ENCODE peak calls at places on chromosome 2, in six cellular contexts. One of them, this sample, is unnamed.

GRCh38 chr2:196586511-196586991 is 53.0 kb upstream of the CCDC150 start:
- DNase-seq in SK-N-SH: no peak
- DNase-seq in HepG2: no peak
- DNase-seq in A549: peak
- DNase-seq in H1: no peak
- DNase-seq in K562: peak
- DNase-seq in this sample: no peak

GRCh38 chr2:233426619-233427342 is 72.5 kb downstream of the DGKD start:
- DNase-seq in SK-N-SH: no peak
- DNase-seq in HepG2: peak
- DNase-seq in A549: peak
- DNase-seq in H1: peak
- DNase-seq in K562: peak
- DNase-seq in this sample: no peak

GRCh38 chr2:18380316-18380715 is 180.1 kb downstream of the RDH14 start:
- DNase-seq in SK-N-SH: no peak
- DNase-seq in HepG2: no peak
- DNase-seq in A549: no peak
- DNase-seq in H1: no peak
- DNase-seq in K562: no peak
- DNase-seq in this sample: no peak

GRCh38 chr2:750628-751027 is 73.4 kb upstream of the TMEM18 start:
- DNase-seq in SK-N-SH: no peak
- DNase-seq in HepG2: no peak
- DNase-seq in A549: no peak
- DNase-seq in H1: no peak
- DNase-seq in K562: no peak
- DNase-seq in this sample: no peak

GRCh38 chr2:177525351-177525750 is 132.8 kb downstream of the AGPS start:
- DNase-seq in SK-N-SH: no peak
- DNase-seq in HepG2: no peak
- DNase-seq in A549: no peak
- DNase-seq in H1: no peak
- DNase-seq in K562: no peak
- DNase-seq in this sample: no peak

GRCh38 chr2:38483773-38484501 is 106.9 kb upstream of the ATL2 start:
- DNase-seq in SK-N-SH: no peak
- DNase-seq in HepG2: no peak
- DNase-seq in A549: no peak
- DNase-seq in H1: no peak
- DNase-seq in K562: peak
- DNase-seq in this sample: no peak

GRCh38 chr2:10668402-10669012 is 21.3 kb downstream of the NOL10 start:
- DNase-seq in SK-N-SH: peak
- DNase-seq in HepG2: peak
- DNase-seq in A549: peak
- DNase-seq in H1: no peak
- DNase-seq in K562: peak
- DNase-seq in this sample: peak

GRCh38 chr2:131417886-131418285 is 53.9 kb upstream of the RAB6D start:
- DNase-seq in SK-N-SH: no peak
- DNase-seq in HepG2: no peak
- DNase-seq in A549: no peak
- DNase-seq in H1: no peak
- DNase-seq in K562: no peak
- DNase-seq in this sample: no peak

GRCh38 chr2:73033766-73034381 is 37.6 kb downstream of the SFXN5 start:
- DNase-seq in SK-N-SH: no peak
- DNase-seq in HepG2: peak
- DNase-seq in A549: no peak
- DNase-seq in H1: no peak
- DNase-seq in K562: no peak
- DNase-seq in this sample: no peak

GRCh38 chr2:151159109-151159690 is 102.5 kb downstream of the RBM43 start:
- DNase-seq in SK-N-SH: no peak
- DNase-seq in HepG2: no peak
- DNase-seq in A549: no peak
- DNase-seq in H1: no peak
- DNase-seq in K562: no peak
- DNase-seq in this sample: no peak

GRCh38 chr2:162678551-162678950 is 160.0 kb downstream of the KCNH7 start:
- DNase-seq in SK-N-SH: no peak
- DNase-seq in HepG2: no peak
- DNase-seq in A549: no peak
- DNase-seq in H1: no peak
- DNase-seq in K562: no peak
- DNase-seq in this sample: no peak

GRCh38 chr2:105674859-105675541 is 69.7 kb upstream of the NCK2 start:
- DNase-seq in SK-N-SH: no peak
- DNase-seq in HepG2: no peak
- DNase-seq in A549: no peak
- DNase-seq in H1: peak
- DNase-seq in K562: no peak
- DNase-seq in this sample: no peak

GRCh38 chr2:240500561-240501423 is 57.0 kb downstream of the ANKMY1 start:
- DNase-seq in SK-N-SH: peak
- DNase-seq in HepG2: no peak
- DNase-seq in A549: no peak
- DNase-seq in H1: peak
- DNase-seq in K562: no peak
- DNase-seq in this sample: no peak

GRCh38 chr2:101736233-101736632 is 38.7 kb downstream of the MAP4K4 start:
- DNase-seq in SK-N-SH: no peak
- DNase-seq in HepG2: no peak
- DNase-seq in A549: no peak
- DNase-seq in H1: no peak
- DNase-seq in K562: no peak
- DNase-seq in this sample: no peak

GRCh38 chr2:66957198-66957597 is 439.9 kb upstream of the ETAA1 start:
- DNase-seq in SK-N-SH: no peak
- DNase-seq in HepG2: no peak
- DNase-seq in A549: no peak
- DNase-seq in H1: no peak
- DNase-seq in K562: no peak
- DNase-seq in this sample: no peak

GRCh38 chr2:119289093-119289492 is 65.5 kb downstream of the STEAP3 start:
- DNase-seq in SK-N-SH: no peak
- DNase-seq in HepG2: no peak
- DNase-seq in A549: no peak
- DNase-seq in H1: no peak
- DNase-seq in K562: no peak
- DNase-seq in this sample: no peak

GRCh38 chr2:24512836-24513235 is 21.8 kb downstream of the NCOA1 start:
- DNase-seq in SK-N-SH: no peak
- DNase-seq in HepG2: no peak
- DNase-seq in A549: no peak
- DNase-seq in H1: no peak
- DNase-seq in K562: no peak
- DNase-seq in this sample: no peak

GRCh38 chr2:3450385-3451031 is 68.8 kb downstream of the ADI1 start:
- DNase-seq in SK-N-SH: no peak
- DNase-seq in HepG2: no peak
- DNase-seq in A549: no peak
- DNase-seq in H1: peak
- DNase-seq in K562: no peak
- DNase-seq in this sample: no peak

GRCh38 chr2:239936838-239937581 is 88.1 kb downstream of the NDUFA10 start:
- DNase-seq in SK-N-SH: no peak
- DNase-seq in HepG2: no peak
- DNase-seq in A549: no peak
- DNase-seq in H1: no peak
- DNase-seq in K562: no peak
- DNase-seq in this sample: no peak

GRCh38 chr2:215361876-215362561 is 50.2 kb downstream of the ATIC start:
- DNase-seq in SK-N-SH: peak
- DNase-seq in HepG2: no peak
- DNase-seq in A549: no peak
- DNase-seq in H1: no peak
- DNase-seq in K562: peak
- DNase-seq in this sample: no peak

GRCh38 chr2:170073288-170073687 is 104.7 kb upstream of the MYO3B start:
- DNase-seq in SK-N-SH: peak
- DNase-seq in HepG2: no peak
- DNase-seq in A549: no peak
- DNase-seq in H1: no peak
- DNase-seq in K562: no peak
- DNase-seq in this sample: no peak

GRCh38 chr2:31384351-31384750 is 30.2 kb downstream of the XDH start:
- DNase-seq in SK-N-SH: no peak
- DNase-seq in HepG2: no peak
- DNase-seq in A549: peak
- DNase-seq in H1: no peak
- DNase-seq in K562: no peak
- DNase-seq in this sample: no peak

GRCh38 chr2:223613017-223613950 is 11.1 kb upstream of the SCG2 start:
- DNase-seq in SK-N-SH: peak
- DNase-seq in HepG2: peak
- DNase-seq in A549: peak
- DNase-seq in H1: peak
- DNase-seq in K562: peak
- DNase-seq in this sample: no peak

GRCh38 chr2:228410051-228410450 is 228.6 kb upstream of the SPHKAP start:
- DNase-seq in SK-N-SH: no peak
- DNase-seq in HepG2: no peak
- DNase-seq in A549: no peak
- DNase-seq in H1: no peak
- DNase-seq in K562: no peak
- DNase-seq in this sample: no peak

GRCh38 chr2:98514879-98515570 is 70.4 kb downstream of the INPP4A start:
- DNase-seq in SK-N-SH: no peak
- DNase-seq in HepG2: no peak
- DNase-seq in A549: peak
- DNase-seq in H1: no peak
- DNase-seq in K562: peak
- DNase-seq in this sample: no peak

GRCh38 chr2:137206064-137206463 is 440.7 kb downstream of the THSD7B start:
- DNase-seq in SK-N-SH: no peak
- DNase-seq in HepG2: no peak
- DNase-seq in A549: no peak
- DNase-seq in H1: no peak
- DNase-seq in K562: no peak
- DNase-seq in this sample: no peak
- TF ChIP-seq EP300 in SK-N-SH: no peak
- TF ChIP-seq EP300 in HepG2: no peak
- TF ChIP-seq EP300 in A549: no peak
- TF ChIP-seq EP300 in H1: no peak
- TF ChIP-seq EP300 in K562: no peak
- TF ChIP-seq EP300 in this sample: no peak

GRCh38 chr2:7767902-7768301 is 850.7 kb downstream of the RNF144A start:
- DNase-seq in SK-N-SH: no peak
- DNase-seq in HepG2: no peak
- DNase-seq in A549: no peak
- DNase-seq in H1: no peak
- DNase-seq in K562: no peak
- DNase-seq in this sample: no peak
- TF ChIP-seq CHD2 in SK-N-SH: no peak
- TF ChIP-seq CHD2 in HepG2: no peak
- TF ChIP-seq CHD2 in A549: no peak
- TF ChIP-seq CHD2 in H1: no peak
- TF ChIP-seq CHD2 in K562: no peak
- TF ChIP-seq CHD2 in this sample: no peak

DNA sequence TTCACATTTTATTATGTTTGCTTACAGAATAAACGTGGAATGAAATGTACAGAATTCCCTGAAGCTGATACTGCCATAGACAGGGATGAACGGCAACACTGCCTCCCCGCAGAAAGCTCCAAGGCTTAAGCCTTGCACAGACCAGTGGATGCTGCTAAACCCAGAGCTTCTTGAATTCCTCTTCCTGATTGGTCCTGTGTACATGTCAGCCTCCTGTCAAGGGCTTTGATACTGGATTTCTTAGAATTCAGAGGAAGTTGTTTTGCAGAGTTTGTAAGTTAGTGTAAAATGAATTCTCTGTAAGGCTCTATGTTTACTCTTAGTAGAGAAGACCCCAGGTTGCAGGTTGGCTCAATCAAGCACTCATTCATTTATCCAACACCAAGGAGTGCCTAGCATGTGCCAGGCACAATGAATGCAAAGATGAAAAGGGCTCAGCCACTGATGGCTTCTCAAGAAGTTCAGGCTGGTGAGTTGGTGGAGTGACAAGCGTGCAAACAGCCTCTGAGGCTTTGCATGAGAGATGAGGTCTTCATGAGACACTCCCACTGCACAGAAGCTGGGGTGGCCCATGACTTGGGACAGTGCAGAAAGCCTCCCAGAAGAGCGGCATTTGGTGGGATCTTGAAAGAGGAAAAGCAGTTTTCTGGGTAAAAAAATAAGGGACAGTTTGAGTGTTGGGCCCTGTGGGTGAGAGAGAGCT is 50.4 kb downstream of the ACKR3 start:
- DNase-seq in SK-N-SH: no peak
- DNase-seq in HepG2: no peak
- DNase-seq in A549: no peak
- DNase-seq in H1: no peak
- DNase-seq in K562: no peak
- DNase-seq in this sample: no peak
- TF ChIP-seq RAD21 in SK-N-SH: no peak
- TF ChIP-seq RAD21 in HepG2: no peak
- TF ChIP-seq RAD21 in A549: no peak
- TF ChIP-seq RAD21 in H1: no peak
- TF ChIP-seq RAD21 in K562: no peak
- TF ChIP-seq RAD21 in this sample: no peak

DNA sequence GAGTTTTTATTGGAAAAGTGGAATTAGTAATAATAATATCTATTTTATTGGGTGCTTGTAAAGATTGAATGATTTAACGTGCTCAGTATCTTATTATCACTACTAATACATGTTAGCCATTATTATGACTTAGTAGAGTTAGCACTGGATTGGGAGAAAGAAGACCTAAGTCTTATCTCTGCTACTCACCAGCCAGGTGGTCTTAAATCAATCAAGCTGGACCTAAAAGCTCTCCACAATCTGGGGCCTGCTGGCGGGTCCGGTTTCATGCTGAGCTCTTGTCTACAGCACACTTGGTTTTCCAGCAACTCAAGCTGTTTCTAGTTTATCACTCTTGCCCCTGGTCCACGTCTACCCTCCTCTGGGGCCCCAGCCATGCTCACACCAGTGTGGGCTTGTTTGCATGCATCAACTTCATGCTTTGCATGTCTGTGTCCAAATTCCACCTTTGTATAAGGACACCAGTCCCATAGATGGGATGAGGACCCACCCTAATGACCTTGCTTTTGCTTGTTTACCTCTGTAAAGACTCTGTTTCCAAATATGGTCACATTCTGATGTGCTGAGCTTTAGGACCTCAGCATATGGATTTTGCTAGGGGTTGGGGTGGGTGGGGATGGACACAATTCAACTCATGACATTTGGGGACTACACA is 363.1 kb downstream of the LPIN1 start:
- DNase-seq in SK-N-SH: no peak
- DNase-seq in HepG2: peak
- DNase-seq in A549: no peak
- DNase-seq in H1: no peak
- DNase-seq in K562: peak
- DNase-seq in this sample: no peak
- TF ChIP-seq EP300 in SK-N-SH: no peak
- TF ChIP-seq EP300 in HepG2: no peak
- TF ChIP-seq EP300 in A549: no peak
- TF ChIP-seq EP300 in H1: no peak
- TF ChIP-seq EP300 in K562: peak
- TF ChIP-seq EP300 in this sample: no peak

GRCh38 chr2:85344356-85344954 is 9.9 kb downstream of the RETSAT start:
- DNase-seq in SK-N-SH: no peak
- DNase-seq in HepG2: no peak
- DNase-seq in A549: no peak
- DNase-seq in H1: no peak
- DNase-seq in K562: no peak
- DNase-seq in this sample: no peak
- TF ChIP-seq CHD2 in SK-N-SH: no peak
- TF ChIP-seq CHD2 in HepG2: no peak
- TF ChIP-seq CHD2 in A549: no peak
- TF ChIP-seq CHD2 in H1: no peak
- TF ChIP-seq CHD2 in K562: no peak
- TF ChIP-seq CHD2 in this sample: no peak

This sample was measured in GM12878.